ENCODE peak calls at places on chromosome 10, in six cellular contexts. U is NCI-H146; D is fibroblast of lung; X is activated CD8-positive, alpha-beta T cell treated with anti-CD3 and anti-CD28 coated beads for 36 hours; J is hippocampal formation; S is D341Med. R is an unnamed sample.

GRCh38 chr10:78185693-78186055 is 152.0 kb downstream of the RPS24 start:
- DNase-seq in D (no peak), J (peak), U (peak), S (no peak), X (no peak), R (peak)

GRCh38 chr10:96374639-96374984 is 15.8 kb upstream of the OPALIN start:
- DNase-seq in X (no peak), S (no peak), J (no peak), D (no peak), U (no peak), R (no peak)

GRCh38 chr10:30155401-30155800 is 96.0 kb upstream of the JCAD start:
- DNase-seq in X (no peak), U (no peak), S (no peak), D (peak), J (no peak), R (peak)

GRCh38 chr10:69345890-69346474 is 67.7 kb downstream of the HK1 start:
- DNase-seq in S (no peak), J (no peak), U (no peak), X (no peak), D (no peak), R (no peak)

GRCh38 chr10:77837925-77838595 is 88.5 kb downstream of the DLG5 start:
- DNase-seq in D (no peak), U (no peak), S (no peak), X (no peak), J (no peak), R (no peak)

GRCh38 chr10:51675088-51675487 is 24.3 kb downstream of the CSTF2T start:
- DNase-seq in J (no peak), S (no peak), X (no peak), D (no peak), U (no peak), R (no peak)

GRCh38 chr10:30583778-30584415 is 45.7 kb downstream of the LYZL2 start:
- DNase-seq in X (peak), D (peak), U (no peak), S (no peak), J (peak), R (peak)

GRCh38 chr10:110556993-110557601 is 10.4 kb upstream of the SMC3 start:
- DNase-seq in X (peak), U (no peak), D (peak), S (peak), J (peak), R (peak)

GRCh38 chr10:22997102-22997501 is 69.2 kb downstream of the ARMC3 start:
- DNase-seq in X (no peak), U (no peak), J (no peak), D (peak), S (no peak), R (peak)

GRCh38 chr10:115028419-115028818 is 64.7 kb upstream of the ATRNL1 start:
- DNase-seq in S (no peak), J (no peak), D (no peak), U (no peak), X (no peak), R (no peak)

GRCh38 chr10:58645762-58646161 is 133.1 kb downstream of the BICC1 start:
- DNase-seq in D (peak), X (no peak), J (no peak), U (no peak), S (no peak), R (no peak)

GRCh38 chr10:43252785-43253341 is 14.0 kb downstream of the RASGEF1A start:
- DNase-seq in X (no peak), S (peak), J (no peak), D (no peak), U (no peak), R (no peak)

GRCh38 chr10:69801434-69802315 is at the start of gene COL13A1:
- DNase-seq in S (peak), U (peak), J (no peak), D (peak), X (no peak), R (peak)

GRCh38 chr10:101241840-101242707 is 12.8 kb upstream of the LBX1 start:
- DNase-seq in X (no peak), D (no peak), J (no peak), U (no peak), S (no peak), R (no peak)

GRCh38 chr10:120598377-120598776 is 141.3 kb downstream of the PLPP4 start:
- DNase-seq in D (no peak), U (peak), S (no peak), J (no peak), X (no peak), R (no peak)

GRCh38 chr10:102410427-102411073 is 8.0 kb downstream of the PSD start:
- DNase-seq in U (no peak), S (no peak), D (peak), J (peak), X (peak), R (no peak)

GRCh38 chr10:13743101-13743693 is 156.4 kb downstream of the PRPF18 start:
- DNase-seq in D (peak), X (peak), J (no peak), U (no peak), S (no peak), R (no peak)

GRCh38 chr10:48514263-48514662 is 90.6 kb downstream of the ARHGAP22 start:
- DNase-seq in J (no peak), D (no peak), U (no peak), X (no peak), S (no peak), R (no peak)

GRCh38 chr10:35822316-35822715 is 180.2 kb upstream of the FZD8 start:
- DNase-seq in J (no peak), S (peak), D (peak), X (no peak), U (peak), R (peak)

GRCh38 chr10:89744021-89744420 is 42.6 kb downstream of the KIF20B start:
- DNase-seq in X (no peak), S (no peak), D (peak), J (no peak), U (no peak), R (no peak)

GRCh38 chr10:6406220-6407033 is 173.6 kb downstream of the PRKCQ start:
- DNase-seq in X (peak), J (no peak), U (no peak), D (peak), S (peak), R (no peak)

GRCh38 chr10:98963608-98964007 is 272.0 kb downstream of the HPSE2 start:
- DNase-seq in X (no peak), D (peak), J (no peak), S (no peak), U (no peak), R (no peak)

GRCh38 chr10:91540714-91541113 is 92.2 kb downstream of the PPP1R3C start:
- DNase-seq in S (no peak), J (no peak), U (no peak), D (peak), X (no peak), R (peak)

GRCh38 chr10:92517034-92517655 is 56.7 kb downstream of the IDE start:
- DNase-seq in U (peak), S (peak), X (peak), D (peak), J (peak), R (peak)

GRCh38 chr10:67705921-67706320 is 9.9 kb upstream of the CTNNA3 start:
- DNase-seq in X (no peak), U (no peak), D (no peak), S (no peak), J (no peak), R (no peak)

GRCh38 chr10:13066527-13066926 is 33.4 kb upstream of the OPTN start:
- DNase-seq in U (no peak), J (no peak), D (no peak), X (no peak), S (no peak), R (no peak)

GRCh38 chr10:80498833-80499671 is 38.6 kb upstream of the SH2D4B start:
- DNase-seq in J (peak), S (no peak), X (peak), D (peak), U (no peak), R (peak)

GRCh38 chr10:71213761-71214440 is 1.5 kb downstream of the UNC5B start:
- DNase-seq in S (no peak), J (no peak), X (no peak), U (peak), D (peak), R (no peak)

GRCh38 chr10:29585488-29585976 is 49.2 kb downstream of the SVIL start:
- DNase-seq in D (peak), X (no peak), J (no peak), S (no peak), U (peak), R (peak)

GRCh38 chr10:92848037-92848440 is 281 bp upstream of the EXOC6 start:
- DNase-seq in U (no peak), X (no peak), D (no peak), S (no peak), J (no peak), R (no peak)

GRCh38 chr10:87921934-87922688 is 58.7 kb downstream of the PTEN start:
- DNase-seq in X (no peak), D (no peak), J (no peak), U (no peak), S (no peak), R (no peak)